ENCODE peak calls at places on chromosomes 1 and 21, in six cellular contexts. M is K562, O is heart left ventricle, Y is neural progenitor cell, I is IMR-90, L is colonic mucosa. G is an unnamed sample.

GRCh38 chr1:223700942-223701637 is 11.2 kb upstream of the CAPN2 start:
- DNase-seq in I (peak), L (no peak), Y (no peak), M (peak), O (no peak), G (peak)

GRCh38 chr1:22275211-22275610 is 132.3 kb upstream of the WNT4 start:
- DNase-seq in Y (no peak), O (no peak), L (no peak), M (no peak), I (no peak), G (no peak)

GRCh38 chr1:11898831-11899467 is 27.3 kb downstream of the KIAA2013 start:
- DNase-seq in O (no peak), M (no peak), I (no peak), L (no peak), Y (peak), G (no peak)

GRCh38 chr21:32413697-32414578 is 1.4 kb downstream of the EVA1C start:
- DNase-seq in O (no peak), I (no peak), Y (no peak), L (peak), M (no peak), G (peak)

GRCh38 chr1:223634423-223634822 is 31.1 kb downstream of the CAPN8 start:
- DNase-seq in I (no peak), L (no peak), O (no peak), Y (no peak), M (no peak), G (no peak)

GRCh38 chr1:4655674-4656532 is 1.5 kb downstream of the AJAP1 start:
- DNase-seq in O (peak), I (no peak), L (no peak), Y (peak), M (peak), G (peak)

GRCh38 chr1:39003464-39003752 is 12.3 kb downstream of the AKIRIN1 start:
- DNase-seq in I (no peak), O (no peak), Y (no peak), M (no peak), L (no peak), G (no peak)

GRCh38 chr1:100882622-100883186 is 11.9 kb downstream of the EXTL2 start:
- DNase-seq in I (no peak), L (no peak), Y (no peak), O (no peak), M (no peak), G (no peak)

GRCh38 chr1:70745199-70745598 is 302.4 kb downstream of the PTGER3 start:
- DNase-seq in M (no peak), L (no peak), O (no peak), Y (peak), I (no peak), G (peak)

GRCh38 chr1:100009458-100009857 is 39.7 kb downstream of the SLC35A3 start:
- DNase-seq in I (peak), Y (no peak), M (no peak), O (no peak), L (no peak), G (peak)

GRCh38 chr1:54136963-54137531 is 15.8 kb downstream of the CDCP2 start:
- DNase-seq in M (no peak), I (no peak), O (no peak), L (no peak), Y (no peak), G (no peak)

GRCh38 chr1:40773748-40774265 is 9.8 kb upstream of the KCNQ4 start:
- DNase-seq in Y (no peak), O (no peak), I (no peak), M (no peak), L (no peak), G (no peak)

GRCh38 chr1:207393610-207394009 is 60.5 kb upstream of the CR2 start:
- DNase-seq in L (no peak), I (peak), O (no peak), M (no peak), Y (no peak), G (peak)

GRCh38 chr1:23837905-23838304 is 12.7 kb upstream of the HMGCL start:
- DNase-seq in I (no peak), O (no peak), M (peak), Y (no peak), L (no peak), G (no peak)

GRCh38 chr1:233025156-233025555 is 74.7 kb downstream of the NTPCR start:
- DNase-seq in I (peak), M (no peak), O (peak), Y (peak), L (peak), G (peak)

GRCh38 chr1:103108525-103109150 is 316 bp upstream of the COL11A1 start:
- DNase-seq in Y (peak), M (no peak), L (no peak), O (peak), I (no peak), G (no peak)

GRCh38 chr1:183822081-183822611 is 17.2 kb downstream of the RGL1 start:
- DNase-seq in L (no peak), Y (no peak), I (peak), M (no peak), O (peak), G (peak)

GRCh38 chr1:5562331-5562730 is 429.9 kb downstream of the NPHP4 start:
- DNase-seq in M (no peak), L (no peak), I (no peak), O (no peak), Y (no peak), G (no peak)

GRCh38 chr1:12566484-12567287 is 51.3 kb downstream of the DHRS3 start:
- DNase-seq in L (no peak), M (no peak), I (no peak), O (no peak), Y (no peak), G (no peak)

GRCh38 chr1:119676571-119677206 is 28.6 kb upstream of the ZNF697 start:
- DNase-seq in M (no peak), I (no peak), Y (no peak), O (no peak), L (no peak), G (no peak)

GRCh38 chr21:28482657-28483056 is 510.0 kb downstream of the LTN1 start:
- DNase-seq in I (no peak), O (no peak), L (no peak), M (no peak), Y (no peak), G (no peak)

GRCh38 chr1:12063141-12064072 is at the start of gene TNFRSF8:
- DNase-seq in Y (peak), L (no peak), O (no peak), M (peak), I (peak), G (peak)

GRCh38 chr1:6602669-6603423 is at the start of gene KLHL21:
- DNase-seq in M (peak), L (peak), I (peak), O (peak), Y (peak), G (peak)

GRCh38 chr21:19731251-19731650 is 1267.0 kb upstream of the NCAM2 start:
- DNase-seq in Y (no peak), I (no peak), M (no peak), O (no peak), L (no peak), G (no peak)

GRCh38 chr1:111628153-111628552 is 8.6 kb downstream of the RAP1A start:
- DNase-seq in M (no peak), L (no peak), O (no peak), I (no peak), Y (no peak), G (no peak)

GRCh38 chr1:87977145-87977544 is 648.5 kb downstream of the LMO4 start:
- DNase-seq in M (no peak), L (no peak), O (no peak), I (no peak), Y (no peak), G (no peak)

GRCh38 chr1:43952731-43953350 is 6.1 kb downstream of the IPO13 start:
- DNase-seq in L (no peak), O (no peak), M (no peak), Y (peak), I (no peak), G (no peak)

GRCh38 chr1:54404939-54405880 is 984 bp downstream of the SSBP3 start:
- DNase-seq in I (no peak), O (no peak), Y (peak), L (no peak), M (peak), G (no peak)

GRCh38 chr1:117928881-117929339 is 511 bp downstream of the GDAP2 start:
- DNase-seq in L (peak), I (peak), O (peak), M (peak), Y (peak), G (peak)
- TF ChIP-seq CTCF in L (no peak), I (peak), O (no peak), M (peak), Y (peak), G (peak)

GRCh38 chr1:109531826-109532364 is 7.8 kb upstream of the GPR61 start:
- DNase-seq in O (no peak), M (no peak), Y (no peak), L (no peak), I (no peak), G (no peak)

GRCh38 chr1:109531205-109531779 is 8.4 kb upstream of the GPR61 start:
- DNase-seq in Y (no peak), L (no peak), I (no peak), M (no peak), O (no peak), G (no peak)

GRCh38 chr1:109534307-109534858 is 5.3 kb upstream of the GPR61 start:
- DNase-seq in I (no peak), M (no peak), O (no peak), Y (no peak), L (no peak), G (no peak)

GRCh38 chr1:109530457-109531204 is 9.0 kb upstream of the GPR61 start:
- DNase-seq in M (no peak), L (no peak), Y (peak), O (no peak), I (no peak), G (no peak)

GRCh38 chr1:109532365-109533136 is 7.1 kb upstream of the GPR61 start:
- DNase-seq in Y (peak), O (peak), M (peak), L (peak), I (peak), G (peak)
- H3K4me3 ChIP-seq in Y (no peak), O (peak), M (no peak), L (peak), I (no peak), G (no peak)

GRCh38 chr1:85258536-85259117 is 835 bp downstream of the C1orf52 start:
- DNase-seq in L (no peak), Y (peak), I (no peak), O (no peak), M (no peak), G (peak)

GRCh38 chr1:85262985-85263384 is 3.5 kb upstream of the C1orf52 start:
- DNase-seq in I (no peak), Y (no peak), M (no peak), O (no peak), L (no peak), G (no peak)

GRCh38 chr1:85264150-85264549 is 4.7 kb upstream of the C1orf52 start:
- DNase-seq in I (peak), O (no peak), Y (no peak), M (no peak), L (no peak), G (no peak)

GRCh38 chr1:85259118-85259865 is at the start of gene C1orf52:
- DNase-seq in I (peak), M (peak), Y (peak), O (peak), L (peak), G (peak)

DNA sequence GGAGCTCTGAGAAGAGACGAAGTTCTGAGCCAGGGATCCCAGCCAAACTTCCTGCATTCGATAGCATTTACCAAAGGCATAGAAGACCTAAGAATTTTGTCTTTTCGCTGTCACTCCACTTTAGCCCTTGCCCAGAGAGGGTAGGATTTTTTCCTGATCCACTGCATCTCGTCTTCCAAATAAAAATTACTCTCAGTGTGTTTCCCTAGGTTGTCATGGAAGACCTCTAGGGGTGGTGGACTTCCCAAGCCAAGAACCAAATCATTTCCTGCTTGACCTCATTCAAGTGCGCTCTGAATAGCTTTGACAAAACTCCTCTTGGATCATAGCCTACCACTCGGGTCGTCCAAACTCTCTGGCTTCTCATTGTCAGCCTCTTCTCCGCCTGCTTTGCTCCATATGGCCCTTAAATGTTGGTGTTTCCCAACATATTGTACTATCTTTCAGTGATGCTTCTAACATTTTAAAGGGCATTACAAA is 444 bp upstream of the C1orf52 start:
- DNase-seq in I (peak), Y (no peak), M (no peak), L (no peak), O (peak), G (peak)
- TF ChIP-seq CTCF in I (no peak), Y (no peak), M (no peak), L (no peak), O (no peak), G (no peak)

GRCh38 chr1:84972377-84972987 is 24.4 kb downstream of the MCOLN2 start:
- DNase-seq in M (no peak), I (no peak), L (no peak), O (no peak), Y (no peak), G (no peak)
- H3K4me3 ChIP-seq in M (no peak), I (no peak), L (no peak), O (no peak), Y (no peak), G (no peak)

DNA sequence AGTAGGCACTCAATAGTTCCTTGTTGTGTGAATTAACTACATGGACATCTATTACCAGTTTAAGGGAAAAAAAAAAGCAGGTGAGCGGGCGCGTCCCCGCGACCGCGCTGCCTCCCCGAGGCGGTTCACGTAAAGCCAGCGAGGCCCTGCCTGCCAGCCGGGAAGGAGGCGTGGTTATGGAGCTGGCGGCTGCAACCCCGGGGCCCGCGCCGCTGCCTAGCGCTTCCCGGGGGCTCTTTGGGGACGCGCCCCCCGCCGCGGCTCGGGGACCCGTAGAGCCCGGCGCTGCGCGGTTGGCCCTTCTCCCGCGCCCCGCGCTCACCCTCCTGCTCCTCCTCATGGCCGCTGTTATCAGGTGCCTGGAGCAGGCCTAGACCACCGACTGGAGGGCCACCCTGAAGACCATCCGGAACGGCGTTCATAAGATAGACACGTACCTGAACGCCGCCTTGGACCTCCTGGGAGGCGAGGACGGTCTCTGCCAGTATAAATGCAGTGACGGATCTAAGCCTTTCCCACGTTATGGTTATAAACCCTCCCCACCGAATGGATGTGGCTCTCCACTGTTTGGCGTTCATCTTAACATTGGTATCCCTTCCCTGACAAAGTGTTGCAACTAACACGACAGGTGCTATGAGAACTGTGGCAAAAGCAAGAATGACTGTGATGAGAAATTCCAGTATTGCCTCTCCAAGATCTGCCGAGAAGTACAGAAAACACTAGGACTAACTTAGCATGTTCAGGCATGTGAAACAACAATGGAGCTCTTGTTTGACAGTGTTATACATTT is 2.6 kb upstream of the CC2D1B start:
- DNase-seq in L (peak), M (no peak), O (peak), Y (peak), I (peak), G (peak)
- TF ChIP-seq CTCF in L (no peak), M (no peak), O (no peak), Y (peak), I (peak), G (peak)

GRCh38 chr1:25933479-25934365 is 27.5 kb upstream of the STMN1 start:
- DNase-seq in O (no peak), Y (no peak), I (no peak), M (peak), L (no peak), G (no peak)
- H3K4me3 ChIP-seq in O (no peak), Y (no peak), I (no peak), M (peak), L (no peak), G (no peak)

G was measured in fibroblast of pulmonary artery.